ENCODE peak calls at places on chromosomes 5 and 9, in four cellular contexts. U, S, V and L are unnamed samples.

GRCh38 chr5:142065273-142065672 is 43.3 kb upstream of the NDFIP1 start:
- DNase-seq in S (no peak), V (peak), U (no peak), L (no peak)

GRCh38 chr9:127445851-127446719 is 5.1 kb downstream of the RPL12 start:
- DNase-seq in U (no peak), S (peak), V (no peak), L (no peak)

GRCh38 chr9:98971168-98971914 is 27.6 kb downstream of the COL15A1 start:
- DNase-seq in U (peak), V (no peak), S (no peak), L (peak)

GRCh38 chr9:134564431-134565170 is 77.0 kb upstream of the COL5A1 start:
- DNase-seq in U (no peak), V (no peak), S (no peak), L (no peak)

GRCh38 chr9:3873818-3874217 is 348.0 kb upstream of the RFX3 start:
- DNase-seq in V (no peak), U (no peak), S (no peak), L (no peak)

GRCh38 chr9:134947265-134947955 is 29.7 kb upstream of the FCN1 start:
- DNase-seq in S (no peak), V (no peak), U (no peak), L (no peak)

GRCh38 chr5:10507575-10508024 is 56.3 kb upstream of the ANKRD33B start:
- DNase-seq in U (peak), V (no peak), S (peak), L (no peak)

GRCh38 chr5:6340100-6340499 is 38.2 kb downstream of the MED10 start:
- DNase-seq in V (no peak), U (no peak), S (no peak), L (no peak)

GRCh38 chr5:141513021-141513626 is 24.2 kb downstream of the PCDHGC5 start:
- DNase-seq in S (no peak), V (peak), U (no peak), L (peak)

GRCh38 chr9:136676920-136677686 is 10.2 kb downstream of the AGPAT2 start:
- DNase-seq in S (no peak), U (no peak), V (no peak), L (no peak)

DNA sequence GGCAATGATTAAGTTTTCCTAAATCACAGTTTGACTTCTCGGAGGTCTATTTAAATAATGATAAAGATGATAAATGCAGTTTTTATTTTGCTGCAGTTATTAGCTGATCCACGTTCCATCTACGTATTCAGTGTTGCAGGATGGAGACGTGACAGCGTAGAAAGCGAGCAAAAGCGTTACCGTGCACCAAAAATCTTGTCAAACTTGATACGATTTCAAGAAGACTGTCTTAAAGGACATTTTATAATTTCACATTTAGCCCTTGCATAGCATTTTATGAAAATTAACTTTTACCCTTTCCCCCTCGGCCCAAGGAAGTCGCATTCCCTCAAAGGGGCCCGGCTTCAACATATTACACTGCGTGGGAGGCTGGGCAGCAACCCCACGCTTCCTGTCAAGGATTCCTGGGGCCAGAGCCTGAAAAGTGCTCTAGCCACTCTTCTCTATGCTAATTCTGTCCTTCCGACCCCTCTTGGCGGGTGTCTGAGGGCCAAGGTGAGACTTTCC is 7.1 kb upstream of the PURA start:
- DNase-seq in U (no peak), V (no peak), S (no peak), L (no peak)
- TF ChIP-seq POLR2A in U (no peak), V (no peak), S (no peak), L (no peak)

GRCh38 chr5:67166460-67166871 is 30.1 kb downstream of the CD180 start:
- DNase-seq in S (no peak), V (no peak), U (no peak), L (peak)
- TF ChIP-seq POLR2A in S (no peak), V (no peak), U (no peak), L (peak)

GRCh38 chr5:135031813-135032612 is 2.0 kb downstream of the PITX1 start:
- DNase-seq in S (no peak), V (no peak), U (no peak), L (no peak)
- TF ChIP-seq POLR2A in S (no peak), V (no peak), U (no peak), L (no peak)

DNA sequence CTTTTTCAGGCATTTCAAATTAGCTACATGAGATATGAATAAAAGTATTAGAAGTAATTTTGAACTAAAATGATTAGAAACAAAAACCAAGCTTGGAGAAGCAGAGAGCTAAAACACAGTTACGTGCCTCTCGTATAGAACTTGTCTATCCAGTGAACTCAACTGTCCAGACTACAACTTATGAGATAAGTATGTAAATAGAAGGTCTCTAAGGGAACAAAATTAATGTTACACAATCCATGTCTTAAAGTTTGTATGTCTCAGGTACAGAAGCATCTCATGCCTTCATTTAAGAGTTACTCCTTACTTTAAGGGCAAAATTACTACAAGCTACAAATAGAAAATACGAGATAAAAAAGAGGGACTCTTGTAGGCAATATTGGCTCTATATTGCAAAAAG is 316.8 kb downstream of the CETN3 start:
- DNase-seq in V (no peak), S (no peak), U (no peak), L (no peak)
- TF ChIP-seq POLR2A in V (no peak), S (no peak), U (no peak), L (no peak)

GRCh38 chr9:120946259-120946658 is 19.7 kb upstream of the TRAF1 start:
- DNase-seq in U (no peak), S (no peak), V (no peak), L (no peak)
- TF ChIP-seq POLR2A in U (no peak), S (no peak), V (no peak), L (no peak)

GRCh38 chr9:38016375-38017120 is 52.5 kb downstream of the SHB start:
- DNase-seq in U (peak), V (no peak), S (peak), L (no peak)
- TF ChIP-seq POLR2A in U (no peak), V (no peak), S (no peak), L (no peak)